ENCODE peak calls at places on chromosomes 2 and 18, in seven cellular contexts. R, S, P, D, J, A and K are unnamed samples.
A peak's percentile ranks its signal among the peaks of the same experiment; 100 is the strongest.

GRCh38 chr2:128215897-128216645 is 102.6 kb downstream of the HS6ST1 start:
- DNase-seq in J (no peak), R (no peak), A (peak; percentile 47), S (no peak), D (no peak), P (no peak), K (no peak)

GRCh38 chr2:142189506-142189905 is 58.7 kb upstream of the LRP1B start:
- DNase-seq in A (no peak), R (no peak), J (no peak), P (no peak), D (no peak), S (peak; percentile 30), K (no peak)

GRCh38 chr18:40469851-40470250 is 1485.2 kb upstream of the PIK3C3 start:
- DNase-seq in D (no peak), S (no peak), A (no peak), J (no peak), P (no peak), R (no peak), K (no peak)

GRCh38 chr2:88857951-88858406 is 166.5 kb downstream of the RPIA start:
- DNase-seq in D (no peak), R (no peak), S (peak; percentile 62), P (no peak), J (peak; percentile 19), A (peak; percentile 12), K (no peak)

GRCh38 chr2:191166111-191166755 is 15.4 kb upstream of the STAT4 start:
- DNase-seq in P (no peak), R (peak; percentile 63), D (no peak), J (no peak), S (peak; percentile 89), A (peak; percentile 64), K (no peak)

GRCh38 chr2:232484628-232485332 is 2.9 kb downstream of the ECEL1 start:
- DNase-seq in A (no peak), S (no peak), J (no peak), P (peak; percentile 4), D (no peak), R (no peak), K (no peak)

GRCh38 chr2:221397179-221397578 is 174.9 kb downstream of the EPHA4 start:
- DNase-seq in P (no peak), S (peak; percentile 7), A (no peak), R (no peak), D (no peak), J (no peak), K (no peak)

GRCh38 chr2:55155764-55156221 is 76.3 kb downstream of the CLHC1 start:
- DNase-seq in S (peak; percentile 77), P (no peak), D (no peak), A (peak; percentile 81), J (no peak), R (no peak), K (no peak)

GRCh38 chr18:36354989-36355388 is 57.5 kb downstream of the FHOD3 start:
- DNase-seq in A (peak; percentile 69), D (no peak), R (no peak), S (peak; percentile 81), J (no peak), P (no peak), K (no peak)

GRCh38 chr2:197614532-197614931 is 60.9 kb downstream of the RFTN2 start:
- DNase-seq in D (no peak), R (no peak), A (no peak), J (no peak), P (no peak), S (no peak), K (peak; percentile 28)

GRCh38 chr2:215946581-215946980 is 66.8 kb downstream of the MREG start:
- DNase-seq in P (no peak), A (no peak), R (no peak), J (no peak), D (no peak), S (no peak), K (no peak)

GRCh38 chr18:57794951-57795728 is 8.0 kb downstream of the ATP8B1 start:
- DNase-seq in R (no peak), S (no peak), P (no peak), J (no peak), D (no peak), A (no peak), K (no peak)

GRCh38 chr2:240688563-240688919 is 3.1 kb upstream of the AQP12A start:
- DNase-seq in S (no peak), J (no peak), A (no peak), P (no peak), D (no peak), R (no peak), K (no peak)

GRCh38 chr18:38362286-38362792 is 796.7 kb upstream of the CELF4 start:
- DNase-seq in S (no peak), A (no peak), J (no peak), D (no peak), P (no peak), R (peak; percentile 15), K (no peak)

GRCh38 chr18:36391426-36392145 is 94.1 kb downstream of the FHOD3 start:
- DNase-seq in S (no peak), A (no peak), J (no peak), P (no peak), R (no peak), D (no peak), K (no peak)

GRCh38 chr2:215967590-215968373 is 45.6 kb downstream of the MREG start:
- DNase-seq in J (no peak), D (no peak), P (no peak), A (no peak), S (peak; percentile 25), R (no peak), K (no peak)

GRCh38 chr2:15058015-15058414 is 425.5 kb downstream of the LRATD1 start:
- DNase-seq in P (no peak), D (no peak), S (no peak), A (no peak), J (no peak), R (peak; percentile 52), K (no peak)

GRCh38 chr2:118940008-118940407 is 2.0 kb upstream of the MARCO start:
- DNase-seq in P (no peak), S (no peak), A (no peak), D (no peak), J (no peak), R (no peak), K (no peak)

GRCh38 chr2:139142252-139142651 is 362.1 kb upstream of the NXPH2 start:
- DNase-seq in J (no peak), P (no peak), R (peak; percentile 58), S (peak; percentile 1), D (no peak), A (peak; percentile 9), K (no peak)

GRCh38 chr2:857081-857480 is 93.6 kb upstream of the SNTG2 start:
- DNase-seq in J (no peak), P (no peak), R (no peak), S (no peak), D (no peak), A (no peak), K (no peak)

GRCh38 chr2:231382116-231382515 is 13.4 kb upstream of the B3GNT7 start:
- DNase-seq in S (no peak), A (no peak), J (no peak), P (no peak), D (no peak), R (no peak), K (no peak)

GRCh38 chr2:188314314-188315054 is 22.8 kb downstream of the GULP1 start:
- DNase-seq in A (peak; percentile 85), J (no peak), R (peak; percentile 2), P (no peak), D (no peak), S (no peak), K (no peak)

GRCh38 chr2:17643031-17643615 is 102.6 kb downstream of the VSNL1 start:
- DNase-seq in P (no peak), R (no peak), D (peak; percentile 55), A (peak; percentile 98), J (no peak), S (peak; percentile 98), K (peak; percentile 82)

GRCh38 chr2:48510329-48510728 is 19.6 kb upstream of the STON1 start:
- DNase-seq in A (no peak), S (peak; percentile 48), R (no peak), J (no peak), D (no peak), P (no peak), K (no peak)

GRCh38 chr2:40434638-40435296 is 17.1 kb downstream of the SLC8A1 start:
- DNase-seq in J (no peak), D (peak; percentile 40), P (no peak), R (no peak), A (peak; percentile 99), S (peak; percentile 93), K (no peak)
- H3K27ac ChIP-seq in J (peak overlapping the region; percentile 39), D (peak overlapping the region; percentile 57), P (peak overlapping the region; percentile 64), R (no peak overlapping the region), A (peak overlapping the region; percentile 76), S (peak overlapping the region; percentile 48), K (peak overlapping the region; percentile 2)

DNA sequence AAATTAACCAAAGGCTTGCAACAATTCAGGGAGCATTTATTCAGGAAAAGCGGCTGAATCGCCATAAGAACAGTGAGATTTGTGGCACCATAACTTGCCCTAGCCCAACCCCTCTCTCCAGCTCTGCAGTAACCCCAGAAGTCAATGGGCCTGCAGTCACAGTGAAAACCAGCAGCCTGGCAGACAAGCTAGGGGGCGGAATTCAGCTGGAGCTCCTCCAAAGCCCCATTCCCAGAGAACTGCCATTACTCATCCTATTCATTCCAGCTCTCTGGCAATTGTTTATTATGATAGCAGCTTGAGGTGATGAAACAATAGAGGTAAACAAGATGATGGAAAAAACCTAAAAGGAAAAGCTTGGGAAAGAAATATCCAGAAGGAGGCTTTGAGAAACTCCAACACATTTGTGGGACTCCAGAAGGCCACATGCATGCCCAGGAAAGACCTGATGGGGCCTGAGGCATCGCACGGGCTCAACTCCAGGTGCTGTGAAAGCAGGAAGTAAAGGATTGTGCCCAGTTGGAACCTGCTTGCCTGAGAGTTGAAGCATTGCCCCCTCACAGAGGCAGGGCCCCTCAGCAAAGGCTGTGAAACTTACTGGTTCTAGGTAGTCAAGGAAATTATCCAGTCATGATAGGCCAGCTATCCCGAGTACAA is 126.8 kb downstream of the TWIST2 start:
- DNase-seq in S (peak; percentile 92), D (peak; percentile 59), P (no peak), A (peak; percentile 91), J (no peak), R (peak; percentile 30), K (no peak)
- TF ChIP-seq CTCF in S (peak; percentile 51), D (peak; percentile 15), P (no peak), A (peak; percentile 29), J (no peak), R (peak; percentile 37), K (no peak)

GRCh38 chr2:27891820-27892105 is 1.2 kb downstream of the BABAM2 start:
- DNase-seq in S (peak; percentile 45), A (peak; percentile 55), R (no peak), D (no peak), P (no peak), J (no peak), K (no peak)
- H3K4me3 ChIP-seq in S (no peak overlapping the region), A (no peak overlapping the region), R (no peak overlapping the region), D (no peak overlapping the region), P (peak overlapping the region; percentile 77), J (no peak overlapping the region), K (peak overlapping the region; percentile 68)

GRCh38 chr2:172858473-172858745 is 122.8 kb downstream of the RAPGEF4 start:
- DNase-seq in S (peak; percentile 45), R (no peak), A (peak; percentile 74), J (no peak), D (no peak), P (no peak), K (no peak)
- H3K27ac ChIP-seq in S (no peak overlapping the region), R (no peak overlapping the region), A (no peak overlapping the region), J (no peak overlapping the region), D (no peak overlapping the region), P (no peak overlapping the region), K (no peak overlapping the region)

DNA sequence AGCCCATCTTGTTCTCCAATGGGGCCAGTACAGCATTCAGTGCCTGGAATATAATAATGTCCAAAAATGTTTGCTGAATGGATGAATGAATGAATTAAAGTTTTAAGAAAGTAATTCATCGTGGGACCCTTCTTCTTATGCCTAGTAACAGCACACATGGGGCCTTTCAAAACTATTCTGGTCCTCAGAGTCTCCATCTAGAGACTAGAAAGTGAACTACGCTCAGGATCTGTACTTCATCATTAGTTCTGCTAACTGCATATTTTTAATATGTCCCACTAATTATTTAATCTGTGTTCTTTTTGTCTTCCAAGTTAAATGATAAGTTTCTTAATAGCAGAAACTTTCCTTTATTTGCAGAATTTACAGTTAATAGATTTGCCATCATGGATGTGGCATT is 172.5 kb downstream of the SMAD2 start:
- DNase-seq in D (no peak), S (no peak), A (no peak), J (no peak), R (peak; percentile 22), P (no peak), K (no peak)
- TF ChIP-seq CTCF in D (no peak), S (peak; percentile 27), A (peak; percentile 20), J (no peak), R (peak; percentile 50), P (peak; percentile 40), K (peak; percentile 32)